ENCODE peak calls at places on chromosomes 5 and 9, in five cellular contexts. One of them, this sample, is unnamed.
A peak's percentile ranks its signal among the peaks of the same experiment; 100 is the strongest.

GRCh38 chr5:56681346-56681745 is 134.0 kb upstream of the MAP3K1 start:
- DNase-seq in coronary artery: no peak
- DNase-seq in HCT116: no peak
- DNase-seq in activated B cell treated with CpG ODN at 0.5 μM for 24 hours: no peak
- DNase-seq in HFFc6: no peak
- DNase-seq in this sample: no peak

GRCh38 chr9:111851536-111851935 is 45.1 kb upstream of the UGCG start:
- DNase-seq in coronary artery: no peak
- DNase-seq in HCT116: peak; percentile 48
- DNase-seq in activated B cell treated with CpG ODN at 0.5 μM for 24 hours: no peak
- DNase-seq in HFFc6: no peak
- DNase-seq in this sample: no peak

GRCh38 chr5:140345919-140346347 is 470 bp downstream of the HBEGF start:
- DNase-seq in coronary artery: no peak
- DNase-seq in HCT116: no peak
- DNase-seq in activated B cell treated with CpG ODN at 0.5 μM for 24 hours: no peak
- DNase-seq in HFFc6: peak; percentile 51
- DNase-seq in this sample: peak; percentile 44

GRCh38 chr5:76715734-76716455 is at the start of gene F2R:
- DNase-seq in coronary artery: peak; percentile 85
- DNase-seq in HCT116: no peak
- DNase-seq in activated B cell treated with CpG ODN at 0.5 μM for 24 hours: peak; percentile 23
- DNase-seq in HFFc6: peak; percentile 18
- DNase-seq in this sample: peak; percentile 62

GRCh38 chr5:9888517-9888916 is 258.4 kb upstream of the TAS2R1 start:
- DNase-seq in coronary artery: no peak
- DNase-seq in HCT116: no peak
- DNase-seq in activated B cell treated with CpG ODN at 0.5 μM for 24 hours: no peak
- DNase-seq in HFFc6: peak; percentile 79
- DNase-seq in this sample: no peak

GRCh38 chr5:141703133-141703561 is 21.1 kb upstream of the ARAP3 start:
- DNase-seq in coronary artery: no peak
- DNase-seq in HCT116: no peak
- DNase-seq in activated B cell treated with CpG ODN at 0.5 μM for 24 hours: no peak
- DNase-seq in HFFc6: no peak
- DNase-seq in this sample: no peak

GRCh38 chr5:61995486-61995885 is 310.5 kb upstream of the KIF2A start:
- DNase-seq in coronary artery: no peak
- DNase-seq in HCT116: no peak
- DNase-seq in activated B cell treated with CpG ODN at 0.5 μM for 24 hours: no peak
- DNase-seq in HFFc6: no peak
- DNase-seq in this sample: no peak

GRCh38 chr9:70589571-70590263 is 175.3 kb upstream of the KLF9 start:
- DNase-seq in coronary artery: peak; percentile 90
- DNase-seq in HCT116: no peak
- DNase-seq in activated B cell treated with CpG ODN at 0.5 μM for 24 hours: no peak
- DNase-seq in HFFc6: peak; percentile 90
- DNase-seq in this sample: no peak

GRCh38 chr5:80871541-80871961 is 88.6 kb upstream of the RASGRF2 start:
- DNase-seq in coronary artery: no peak
- DNase-seq in HCT116: peak; percentile 45
- DNase-seq in activated B cell treated with CpG ODN at 0.5 μM for 24 hours: no peak
- DNase-seq in HFFc6: peak; percentile 35
- DNase-seq in this sample: no peak

GRCh38 chr5:174571662-174572397 is 152.6 kb upstream of the MSX2 start:
- DNase-seq in coronary artery: peak; percentile 78
- DNase-seq in HCT116: peak; percentile 88
- DNase-seq in activated B cell treated with CpG ODN at 0.5 μM for 24 hours: no peak
- DNase-seq in HFFc6: peak; percentile 19
- DNase-seq in this sample: no peak
- TF ChIP-seq CTCF in coronary artery: no peak
- TF ChIP-seq CTCF in HCT116: peak; percentile 57
- TF ChIP-seq CTCF in activated B cell treated with CpG ODN at 0.5 μM for 24 hours: no peak
- TF ChIP-seq CTCF in HFFc6: no peak
- TF ChIP-seq CTCF in this sample: no peak

GRCh38 chr5:175867587-175868347 is 3.6 kb upstream of the CPLX2 start:
- DNase-seq in coronary artery: no peak
- DNase-seq in HCT116: peak; percentile 48
- DNase-seq in activated B cell treated with CpG ODN at 0.5 μM for 24 hours: no peak
- DNase-seq in HFFc6: peak; percentile 2
- DNase-seq in this sample: no peak
- TF ChIP-seq CTCF in coronary artery: no peak
- TF ChIP-seq CTCF in HCT116: peak; percentile 71
- TF ChIP-seq CTCF in activated B cell treated with CpG ODN at 0.5 μM for 24 hours: no peak
- TF ChIP-seq CTCF in HFFc6: peak; percentile 35
- TF ChIP-seq CTCF in this sample: peak; percentile 23

GRCh38 chr9:5326187-5326586 is 13.5 kb downstream of the RLN1 start:
- DNase-seq in coronary artery: no peak
- DNase-seq in HCT116: no peak
- DNase-seq in activated B cell treated with CpG ODN at 0.5 μM for 24 hours: no peak
- DNase-seq in HFFc6: no peak
- DNase-seq in this sample: no peak

GRCh38 chr9:5326893-5327548 is 12.7 kb downstream of the RLN1 start:
- DNase-seq in coronary artery: no peak
- DNase-seq in HCT116: no peak
- DNase-seq in activated B cell treated with CpG ODN at 0.5 μM for 24 hours: no peak
- DNase-seq in HFFc6: no peak
- DNase-seq in this sample: peak; percentile 66

GRCh38 chr9:5315187-5315923 is 10.8 kb upstream of the RLN2 start:
- DNase-seq in coronary artery: no peak
- DNase-seq in HCT116: no peak
- DNase-seq in activated B cell treated with CpG ODN at 0.5 μM for 24 hours: no peak
- DNase-seq in HFFc6: no peak
- DNase-seq in this sample: no peak

GRCh38 chr9:5321058-5321457 is 16.5 kb upstream of the RLN2 start:
- DNase-seq in coronary artery: no peak
- DNase-seq in HCT116: no peak
- DNase-seq in activated B cell treated with CpG ODN at 0.5 μM for 24 hours: no peak
- DNase-seq in HFFc6: peak; percentile 10
- DNase-seq in this sample: no peak
- TF ChIP-seq CTCF in coronary artery: no peak
- TF ChIP-seq CTCF in HCT116: peak; percentile 41
- TF ChIP-seq CTCF in activated B cell treated with CpG ODN at 0.5 μM for 24 hours: no peak
- TF ChIP-seq CTCF in HFFc6: peak; percentile 54
- TF ChIP-seq CTCF in this sample: no peak

DNA sequence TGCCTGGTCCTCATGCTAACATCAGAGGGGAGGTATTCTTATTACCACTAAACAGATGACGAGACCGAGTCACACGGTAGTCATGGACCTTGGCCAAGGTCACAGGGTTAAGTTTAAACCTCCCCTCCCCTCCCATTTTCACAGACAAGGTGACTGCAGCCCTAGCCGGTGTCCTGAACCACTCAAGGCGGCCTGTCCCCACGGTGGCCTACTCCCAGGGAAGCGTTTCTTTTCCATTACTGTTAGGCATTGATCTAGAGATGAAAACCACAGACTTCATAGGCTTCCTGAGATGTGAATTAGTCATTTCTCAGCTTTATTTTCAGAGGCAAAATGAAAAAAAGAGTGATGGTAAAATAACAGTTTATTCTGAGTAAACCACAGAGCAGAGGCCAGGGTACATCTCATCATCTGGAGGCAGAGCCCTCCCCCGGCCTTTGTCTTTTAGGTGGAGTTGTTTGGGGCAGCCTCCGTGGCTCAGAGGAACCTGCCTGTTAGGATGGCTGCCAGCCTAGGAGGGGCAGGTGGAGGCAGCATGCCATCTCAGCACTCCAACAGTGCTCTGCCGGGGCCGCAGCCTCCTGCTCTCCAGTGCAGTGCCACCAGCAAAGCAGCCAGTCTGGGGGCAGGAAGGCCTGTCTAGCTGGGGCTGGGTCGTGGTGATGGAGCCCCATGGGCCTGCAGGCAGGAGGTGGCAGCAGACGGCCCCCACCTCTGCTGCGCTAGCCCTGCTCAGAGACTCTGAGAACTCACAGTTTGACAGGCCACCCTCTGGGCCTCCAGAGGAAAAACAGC is 71.2 kb downstream of the RAPGEF1 start:
- DNase-seq in coronary artery: no peak
- DNase-seq in HCT116: no peak
- DNase-seq in activated B cell treated with CpG ODN at 0.5 μM for 24 hours: no peak
- DNase-seq in HFFc6: peak; percentile 70
- DNase-seq in this sample: no peak
- TF ChIP-seq CTCF in coronary artery: no peak
- TF ChIP-seq CTCF in HCT116: no peak
- TF ChIP-seq CTCF in activated B cell treated with CpG ODN at 0.5 μM for 24 hours: no peak
- TF ChIP-seq CTCF in HFFc6: peak; percentile 10
- TF ChIP-seq CTCF in this sample: no peak

GRCh38 chr5:177374211-177374610 is 10.0 kb upstream of the SLC34A1 start:
- DNase-seq in coronary artery: no peak
- DNase-seq in HCT116: no peak
- DNase-seq in activated B cell treated with CpG ODN at 0.5 μM for 24 hours: no peak
- DNase-seq in HFFc6: no peak
- DNase-seq in this sample: no peak

GRCh38 chr5:177378884-177379883 is 5.0 kb upstream of the SLC34A1 start:
- DNase-seq in coronary artery: no peak
- DNase-seq in HCT116: no peak
- DNase-seq in activated B cell treated with CpG ODN at 0.5 μM for 24 hours: no peak
- DNase-seq in HFFc6: peak; percentile 84
- DNase-seq in this sample: no peak

GRCh38 chr5:177380805-177381126 is 3.5 kb upstream of the SLC34A1 start:
- DNase-seq in coronary artery: no peak
- DNase-seq in HCT116: no peak
- DNase-seq in activated B cell treated with CpG ODN at 0.5 μM for 24 hours: no peak
- DNase-seq in HFFc6: no peak
- DNase-seq in this sample: no peak

GRCh38 chr5:177376107-177376506 is 8.1 kb upstream of the SLC34A1 start:
- DNase-seq in coronary artery: no peak
- DNase-seq in HCT116: no peak
- DNase-seq in activated B cell treated with CpG ODN at 0.5 μM for 24 hours: no peak
- DNase-seq in HFFc6: no peak
- DNase-seq in this sample: no peak

DNA sequence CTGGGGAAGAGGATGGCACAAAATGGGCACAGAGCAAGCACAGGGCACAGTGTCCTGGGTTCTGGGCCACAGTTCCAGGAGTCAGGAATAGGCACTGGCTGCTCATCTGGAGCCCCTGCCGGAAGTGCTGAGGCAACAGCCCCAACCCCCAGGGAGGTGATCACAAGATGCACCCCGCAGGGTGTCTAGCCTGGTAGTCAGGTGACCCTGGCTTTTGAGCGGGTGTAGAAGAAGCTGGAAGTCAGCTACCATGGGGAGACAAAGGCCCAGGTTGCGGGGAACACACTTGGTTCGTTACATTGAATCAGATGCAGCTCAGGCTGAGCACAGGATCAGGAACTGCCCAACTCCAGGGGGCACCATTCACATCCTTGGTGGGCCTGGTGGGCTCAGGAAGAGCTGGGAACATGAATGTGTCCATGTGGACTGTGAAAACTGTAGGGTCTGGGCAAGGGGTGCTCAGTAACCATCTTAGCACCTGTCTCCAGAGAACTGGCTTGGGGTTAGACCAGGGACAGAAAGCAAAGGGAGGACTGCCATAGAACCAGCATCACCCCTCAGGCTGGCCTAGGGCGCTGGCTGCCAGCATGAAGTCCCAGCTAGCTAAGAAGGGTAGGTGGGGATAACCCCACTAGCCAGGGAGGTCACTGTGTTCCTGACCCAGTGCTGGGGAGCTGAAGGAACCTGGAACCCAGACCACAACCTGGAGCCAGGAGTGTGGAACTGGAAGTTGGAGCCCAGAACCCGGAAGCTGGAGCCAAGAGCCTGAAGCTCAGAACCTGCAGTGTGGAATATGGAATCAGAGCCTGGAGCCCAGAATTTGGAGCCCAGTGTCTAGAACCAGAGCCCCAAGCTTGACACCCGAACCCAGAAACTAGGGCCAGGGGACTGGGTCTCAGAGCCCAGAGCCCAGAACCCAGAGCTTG is 6.1 kb upstream of the SLC34A1 start:
- DNase-seq in coronary artery: no peak
- DNase-seq in HCT116: no peak
- DNase-seq in activated B cell treated with CpG ODN at 0.5 μM for 24 hours: no peak
- DNase-seq in HFFc6: no peak
- DNase-seq in this sample: no peak
- TF ChIP-seq CTCF in coronary artery: no peak
- TF ChIP-seq CTCF in HCT116: no peak
- TF ChIP-seq CTCF in activated B cell treated with CpG ODN at 0.5 μM for 24 hours: no peak
- TF ChIP-seq CTCF in HFFc6: peak; percentile 20
- TF ChIP-seq CTCF in this sample: no peak

GRCh38 chr9:84937086-84937670 is 267.6 kb downstream of the NTRK2 start:
- DNase-seq in coronary artery: no peak
- DNase-seq in HCT116: no peak
- DNase-seq in activated B cell treated with CpG ODN at 0.5 μM for 24 hours: no peak
- DNase-seq in HFFc6: no peak
- DNase-seq in this sample: no peak
- TF ChIP-seq CTCF in coronary artery: no peak
- TF ChIP-seq CTCF in HCT116: no peak
- TF ChIP-seq CTCF in activated B cell treated with CpG ODN at 0.5 μM for 24 hours: no peak
- TF ChIP-seq CTCF in HFFc6: no peak
- TF ChIP-seq CTCF in this sample: no peak

GRCh38 chr5:178626484-178627258 is at the start of gene CLK4:
- DNase-seq in coronary artery: peak; percentile 96
- DNase-seq in HCT116: peak; percentile 88
- DNase-seq in activated B cell treated with CpG ODN at 0.5 μM for 24 hours: peak; percentile 97
- DNase-seq in HFFc6: peak; percentile 91
- DNase-seq in this sample: peak; percentile 88
- TF ChIP-seq CTCF in coronary artery: no peak
- TF ChIP-seq CTCF in HCT116: no peak
- TF ChIP-seq CTCF in activated B cell treated with CpG ODN at 0.5 μM for 24 hours: no peak
- TF ChIP-seq CTCF in HFFc6: no peak
- TF ChIP-seq CTCF in this sample: peak; percentile 9

GRCh38 chr5:109558952-109559351 is 130.8 kb upstream of the MAN2A1 start:
- DNase-seq in coronary artery: no peak
- DNase-seq in HCT116: no peak
- DNase-seq in activated B cell treated with CpG ODN at 0.5 μM for 24 hours: no peak
- DNase-seq in HFFc6: no peak
- DNase-seq in this sample: no peak
- TF ChIP-seq CTCF in coronary artery: no peak
- TF ChIP-seq CTCF in HCT116: no peak
- TF ChIP-seq CTCF in activated B cell treated with CpG ODN at 0.5 μM for 24 hours: no peak
- TF ChIP-seq CTCF in HFFc6: no peak
- TF ChIP-seq CTCF in this sample: no peak